ENCODE peak calls at places on chromosomes 7 and 10, in eight cellular contexts. Y is GM12865, J is transverse colon, C is osteoblast, E is lower lobe of right lung, L is heart right ventricle, F is body of pancreas, W is endothelial cell of umbilical vein. K is an unnamed sample.

GRCh38 chr10:97067716-97068391 is 117.9 kb downstream of the SLIT1 start:
- DNase-seq in Y (no peak), J (no peak), C (peak; percentile 47), E (no peak), L (no peak), F (no peak), W (no peak), K (no peak)

GRCh38 chr10:91220954-91221696 is 662 bp downstream of the PCGF5 start:
- DNase-seq in Y (peak; percentile 54), J (peak; percentile 41), C (no peak), E (peak; percentile 56), L (no peak), F (peak; percentile 33), W (peak; percentile 41), K (peak; percentile 38)

GRCh38 chr10:113053881-113054280 is 103.8 kb downstream of the TCF7L2 start:
- DNase-seq in Y (no peak), J (no peak), C (no peak), E (no peak), L (no peak), F (no peak), W (peak; percentile 76), K (no peak)

GRCh38 chr10:114876169-114876568 is 54.6 kb downstream of the FHIP2A start:
- DNase-seq in Y (no peak), J (no peak), C (no peak), E (no peak), L (no peak), F (no peak), W (no peak), K (peak; percentile 9)

GRCh38 chr10:71396084-71396713 is 521 bp upstream of the CDH23 start:
- DNase-seq in Y (peak; percentile 31), J (peak; percentile 42), C (no peak), E (no peak), L (peak; percentile 66), F (peak; percentile 64), W (no peak), K (no peak)

GRCh38 chr7:104275900-104276299 is 52.5 kb upstream of the LHFPL3 start:
- DNase-seq in Y (no peak), J (no peak), C (no peak), E (no peak), L (no peak), F (no peak), W (no peak), K (peak; percentile 41)

GRCh38 chr10:14584643-14585042 is 190.1 kb downstream of the FAM107B start:
- DNase-seq in Y (peak; percentile 67), J (no peak), C (no peak), E (no peak), L (no peak), F (no peak), W (no peak), K (no peak)

GRCh38 chr7:113444281-113444680 is 325.9 kb upstream of the SMIM30 start:
- DNase-seq in Y (no peak), J (no peak), C (no peak), E (no peak), L (no peak), F (no peak), W (no peak), K (peak; percentile 13)

GRCh38 chr10:115829501-115830215 is 443.3 kb downstream of the GFRA1 start:
- DNase-seq in Y (no peak), J (no peak), C (no peak), E (no peak), L (no peak), F (no peak), W (no peak), K (peak; percentile 57)

GRCh38 chr7:137986252-137987010 is 15.5 kb downstream of the CREB3L2 start:
- DNase-seq in Y (peak; percentile 70), J (peak; percentile 38), C (no peak), E (no peak), L (no peak), F (no peak), W (no peak), K (no peak)
- TF ChIP-seq CTCF in Y (no peak), J (no peak), C (no peak), E (no peak), L (no peak), F (no peak), W (no peak), K (no peak)

GRCh38 chr7:129778770-129779601 is 167.5 kb downstream of the NRF1 start:
- DNase-seq in Y (no peak), J (no peak), C (peak; percentile 89), E (no peak), L (no peak), F (peak; percentile 31), W (no peak), K (peak; percentile 17)
- TF ChIP-seq CTCF in Y (no peak), J (no peak), C (no peak), E (no peak), L (no peak), F (no peak), W (no peak), K (no peak)

GRCh38 chr7:41315764-41316163 is 387.1 kb downstream of the INHBA start:
- DNase-seq in Y (no peak), J (peak; percentile 12), C (no peak), E (no peak), L (no peak), F (no peak), W (no peak), K (no peak)
- TF ChIP-seq CTCF in Y (no peak), J (no peak), C (peak; percentile 40), E (no peak), L (no peak), F (no peak), W (peak; percentile 31), K (peak; percentile 17)

DNA sequence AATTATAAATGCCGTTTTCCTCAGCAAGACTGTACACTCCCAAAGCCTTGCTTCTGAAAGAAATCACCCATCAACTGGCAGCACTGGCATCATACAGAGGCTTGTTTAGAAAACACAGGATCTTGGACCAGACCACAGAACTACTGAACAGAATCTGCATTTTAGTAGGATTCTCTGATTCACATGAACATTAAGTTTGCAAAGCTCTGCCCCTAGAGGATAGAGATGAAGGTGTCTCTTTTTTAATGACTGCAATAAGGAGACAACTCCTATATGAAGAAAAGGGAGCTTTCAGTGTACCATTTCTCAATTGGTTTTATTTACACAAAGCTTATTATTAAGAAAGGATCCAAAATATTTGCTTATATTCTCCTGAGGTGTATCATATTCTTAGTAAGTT is 172.7 kb downstream of the AGMO start:
- DNase-seq in Y (no peak), J (no peak), C (no peak), E (no peak), L (no peak), F (no peak), W (no peak), K (peak; percentile 5)
- TF ChIP-seq CTCF in Y (no peak), J (no peak), C (peak; percentile 23), E (no peak), L (no peak), F (no peak), W (no peak), K (no peak)

GRCh38 chr10:53846809-53847208 is 954.2 kb downstream of the PCDH15 start:
- DNase-seq in Y (no peak), J (no peak), C (no peak), E (no peak), L (no peak), F (no peak), W (no peak), K (peak; percentile 4)
- TF ChIP-seq CTCF in Y (no peak), J (no peak), C (no peak), E (no peak), L (no peak), F (no peak), W (peak; percentile 6), K (no peak)

DNA sequence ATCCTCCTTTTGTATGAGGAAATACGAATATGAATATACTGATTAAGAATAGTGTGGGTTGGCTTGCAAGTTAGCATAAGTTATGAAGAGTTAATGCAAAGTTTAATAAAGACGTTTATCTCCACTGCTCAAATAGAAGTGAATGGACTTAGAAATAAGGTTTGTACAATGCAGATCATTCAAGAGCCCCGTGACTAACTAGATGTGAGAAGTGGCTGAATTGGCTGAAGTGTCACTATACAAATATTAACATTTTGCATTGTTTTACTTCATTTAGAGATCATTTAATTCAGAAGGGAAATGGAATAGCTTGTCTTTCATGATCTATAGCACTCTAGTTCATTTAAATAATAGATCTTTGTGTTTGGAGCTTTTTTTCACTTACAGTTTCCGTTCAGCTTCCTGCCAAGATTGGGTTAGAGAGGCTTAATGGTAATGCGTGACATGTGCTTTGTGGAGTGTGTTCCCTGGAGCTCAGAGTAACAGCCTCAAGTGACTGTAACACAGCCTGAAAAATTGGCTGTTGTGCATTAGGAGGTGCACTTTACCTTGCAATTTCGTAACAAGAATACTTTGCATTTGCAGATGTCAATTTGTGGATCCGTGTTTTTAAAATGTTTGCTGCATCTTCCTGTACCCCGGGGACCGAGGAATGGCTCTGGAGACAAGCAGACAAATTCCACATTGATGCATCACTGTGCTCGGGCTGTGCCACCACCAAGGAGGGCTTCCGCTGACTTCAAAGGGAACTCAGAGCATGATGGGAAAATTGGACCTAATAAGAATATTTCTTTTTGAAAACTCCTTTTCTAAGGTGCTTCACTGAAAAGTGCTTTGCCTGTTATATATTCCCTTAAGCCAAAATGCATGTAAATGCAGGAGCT is 170.3 kb downstream of the NRP1 start:
- DNase-seq in Y (no peak), J (no peak), C (no peak), E (no peak), L (no peak), F (no peak), W (peak; percentile 54), K (no peak)
- TF ChIP-seq CTCF in Y (no peak), J (no peak), C (no peak), E (no peak), L (no peak), F (no peak), W (no peak), K (no peak)

DNA sequence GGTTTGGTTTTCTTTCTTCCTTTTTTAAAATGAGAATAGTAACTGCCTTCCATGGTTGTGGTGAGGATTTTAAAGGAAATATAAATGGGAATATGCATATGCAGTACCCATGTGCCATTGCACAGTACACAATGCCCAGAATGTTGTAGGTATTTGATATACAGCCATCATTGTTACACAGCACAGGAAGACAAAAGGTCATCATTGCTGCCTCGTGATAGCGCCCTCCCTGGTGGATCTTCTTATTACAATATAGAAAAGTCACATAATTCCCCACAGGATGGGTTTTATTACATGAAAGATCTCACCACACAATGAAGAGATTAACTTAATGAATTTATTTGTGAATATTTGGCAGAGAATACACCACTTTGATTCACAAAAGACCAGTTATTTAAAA is 76.5 kb downstream of the PPP1R17 start:
- DNase-seq in Y (no peak), J (no peak), C (no peak), E (no peak), L (no peak), F (no peak), W (no peak), K (no peak)
- TF ChIP-seq CTCF in Y (peak; percentile 18), J (no peak), C (peak; percentile 37), E (no peak), L (peak; percentile 11), F (no peak), W (peak; percentile 1), K (peak; percentile 9)

DNA sequence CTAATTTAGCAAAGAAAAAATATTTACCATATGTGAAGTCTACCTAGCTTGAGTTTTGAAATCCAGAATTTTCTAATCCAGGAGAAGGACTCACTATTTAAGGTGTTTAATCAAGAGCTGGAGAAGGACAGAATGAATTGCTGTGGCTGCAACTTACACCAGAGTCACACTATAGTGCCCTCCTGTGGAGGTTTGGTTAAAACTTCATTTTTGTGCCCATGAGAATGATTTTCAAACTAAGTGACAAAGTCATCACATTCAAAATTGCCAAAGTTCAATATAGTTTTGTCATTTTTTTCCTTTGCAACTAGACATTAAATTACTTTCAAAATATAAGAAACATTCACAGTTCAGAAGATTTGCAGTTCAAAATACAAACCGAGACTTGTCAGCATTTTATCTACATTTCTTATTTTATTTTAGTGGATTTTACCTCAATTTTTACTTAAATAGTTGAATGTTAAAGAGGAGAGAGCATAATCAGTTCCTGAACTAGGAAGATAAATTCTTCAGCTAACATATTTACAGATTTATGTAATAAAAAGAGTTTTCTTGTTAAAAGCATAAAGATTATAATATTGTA is 70.7 kb downstream of the CABCOCO1 start:
- DNase-seq in Y (peak; percentile 33), J (no peak), C (peak; percentile 60), E (no peak), L (no peak), F (peak; percentile 43), W (peak; percentile 68), K (peak; percentile 59)
- TF ChIP-seq CTCF in Y (peak; percentile 41), J (peak; percentile 47), C (peak; percentile 66), E (peak; percentile 67), L (peak; percentile 63), F (no peak), W (peak; percentile 44), K (peak; percentile 58)